ENCODE peak calls at places on chromosomes 3 and 15, in eight cellular contexts. B, J, W, F, U, Z, R and O are unnamed samples. For H3K9me3 and H3K36me3, the result is how much of the 10 kb centered on the place peaks cover.

GRCh38 chr3:115512565-115513410 is 110.5 kb upstream of the GAP43 start:
- DNase-seq in J (peak), Z (peak), R (no peak), U (no peak), W (no peak), B (no peak), F (no peak), O (peak)

GRCh38 chr15:96252148-96252547 is 78.4 kb upstream of the NR2F2 start:
- DNase-seq in W (no peak), R (no peak), B (peak), Z (no peak), J (no peak), U (no peak), F (no peak), O (no peak)

GRCh38 chr3:99430348-99431134 is 207.9 kb upstream of the COL8A1 start:
- DNase-seq in Z (no peak), U (no peak), F (no peak), B (no peak), J (no peak), R (no peak), W (no peak), O (peak)

GRCh38 chr3:28835751-28836150 is 445.1 kb upstream of the RBMS3 start:
- DNase-seq in J (peak), W (no peak), F (no peak), U (no peak), B (no peak), R (no peak), Z (no peak), O (peak)

GRCh38 chr3:17643691-17644090 is 98.7 kb downstream of the TBC1D5 start:
- DNase-seq in R (no peak), Z (no peak), W (no peak), B (no peak), F (no peak), U (no peak), J (no peak), O (peak)

GRCh38 chr15:77482570-77482969 is 61.9 kb downstream of the HMG20A start:
- DNase-seq in R (no peak), J (no peak), B (no peak), Z (no peak), U (no peak), F (no peak), W (no peak), O (peak)

GRCh38 chr3:103991461-103992115 is 1375.1 kb upstream of the ALCAM start:
- DNase-seq in Z (no peak), R (no peak), F (no peak), U (no peak), J (no peak), W (no peak), B (peak), O (peak)

GRCh38 chr3:13319821-13320220 is 100.3 kb downstream of the NUP210 start:
- DNase-seq in Z (no peak), R (no peak), F (no peak), B (no peak), U (no peak), J (no peak), W (no peak), O (no peak)

GRCh38 chr3:13598926-13599886 is 50.3 kb downstream of the FBLN2 start:
- DNase-seq in B (no peak), W (no peak), J (no peak), R (no peak), F (no peak), Z (no peak), U (peak), O (peak)

GRCh38 chr3:45143673-45144670 is 2.2 kb downstream of the CDCP1 start:
- DNase-seq in W (no peak), F (no peak), R (no peak), J (no peak), B (no peak), U (no peak), Z (no peak), O (no peak)

GRCh38 chr3:58063424-58063823 is 55.2 kb downstream of the FLNB start:
- DNase-seq in W (no peak), F (peak), J (no peak), U (peak), B (no peak), R (no peak), Z (no peak), O (peak)

GRCh38 chr3:58063022-58063421 is 54.8 kb downstream of the FLNB start:
- DNase-seq in U (no peak), W (no peak), Z (no peak), F (no peak), B (no peak), J (no peak), R (no peak), O (no peak)

GRCh38 chr3:58058654-58059263 is 50.5 kb downstream of the FLNB start:
- DNase-seq in W (no peak), B (no peak), R (no peak), Z (no peak), J (no peak), U (no peak), F (no peak), O (no peak)

GRCh38 chr3:58062469-58062868 is 54.2 kb downstream of the FLNB start:
- DNase-seq in J (no peak), F (no peak), W (no peak), B (no peak), U (no peak), R (no peak), Z (no peak), O (peak)

DNA sequence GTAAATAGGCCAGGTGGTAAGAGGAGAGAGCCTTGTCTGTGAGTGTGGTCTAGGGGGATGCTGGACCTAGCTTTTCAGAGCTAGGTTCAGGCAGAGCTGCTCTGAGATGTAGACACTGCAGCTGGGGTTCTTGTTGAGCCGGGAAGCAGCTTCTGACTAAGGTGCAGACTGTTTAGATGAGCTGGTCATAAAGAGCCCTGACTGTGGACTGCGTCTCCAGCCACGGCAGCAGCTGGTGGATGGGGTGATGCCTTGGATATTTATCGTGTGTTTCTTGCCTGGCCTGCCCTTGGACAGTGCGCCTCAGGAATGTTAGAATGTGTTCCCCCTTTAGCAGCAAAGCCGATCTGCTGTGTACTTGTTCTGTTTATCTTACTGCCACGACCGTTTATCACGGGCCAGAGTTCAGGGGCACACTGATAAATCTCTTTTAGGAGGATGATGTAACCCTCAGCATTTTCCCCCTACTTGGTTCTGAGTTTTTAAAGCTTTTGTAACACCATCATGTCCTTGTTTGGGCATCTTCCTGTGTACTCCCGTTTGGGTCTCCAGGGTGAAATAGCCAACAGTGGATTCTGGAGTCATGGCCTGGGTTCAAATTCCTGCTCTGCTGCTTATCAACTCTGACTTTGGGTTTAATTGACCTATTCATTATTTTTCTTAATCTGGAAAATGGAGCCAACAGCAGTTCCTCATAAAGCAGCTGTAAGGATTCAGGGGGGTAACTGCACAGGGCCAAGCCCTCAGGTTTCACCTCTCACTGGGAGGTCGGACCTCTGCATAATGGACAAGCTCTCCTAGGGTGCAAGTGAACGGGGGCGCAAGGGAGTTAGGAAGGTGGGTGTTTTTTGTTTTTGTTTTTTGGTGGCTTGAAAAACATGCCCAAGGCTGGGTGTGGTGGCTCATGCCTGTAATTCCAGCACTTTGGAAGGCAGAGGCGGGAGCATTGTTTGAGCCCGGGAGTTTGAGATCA is 51.4 kb downstream of the FLNB start:
- DNase-seq in Z (no peak), W (no peak), J (peak), B (no peak), U (peak), F (peak), R (no peak), O (peak)
- H3K4me3 ChIP-seq in Z (no peak), W (no peak), J (no peak), B (no peak), U (no peak), F (no peak), R (peak), O (peak)

GRCh38 chr3:21326704-21327103 is 424.3 kb downstream of the ZNF385D start:
- DNase-seq in B (no peak), J (no peak), U (no peak), W (no peak), Z (no peak), F (no peak), R (no peak), O (peak)
- H3K9me3 ChIP-seq in B (under half), J (under half), U (under half), W (under half), Z (under half), F (under half), R (under half), O (under half)

GRCh38 chr3:72999971-73000370 is 3.4 kb downstream of the PPP4R2 start:
- DNase-seq in Z (no peak), U (no peak), J (no peak), B (no peak), F (no peak), R (no peak), W (no peak), O (no peak)
- H3K36me3 ChIP-seq in Z (under half), U (under half), J (under half), B (under half), F (under half), R (under half), W (under half), O (under half)

GRCh38 chr15:74958320-74958907 is 1.8 kb upstream of the RPP25 start:
- DNase-seq in Z (no peak), J (peak), U (peak), F (peak), W (no peak), R (no peak), B (no peak), O (peak)

GRCh38 chr15:74960286-74960685 is 3.7 kb upstream of the RPP25 start:
- DNase-seq in F (no peak), J (no peak), Z (no peak), B (no peak), R (no peak), W (no peak), U (no peak), O (no peak)

GRCh38 chr15:74959643-74959939 is 3.0 kb upstream of the RPP25 start:
- DNase-seq in R (no peak), F (no peak), B (no peak), Z (no peak), J (no peak), U (no peak), W (no peak), O (no peak)

GRCh38 chr15:74957301-74958035 is 896 bp upstream of the RPP25 start:
- DNase-seq in U (peak), B (no peak), F (no peak), J (no peak), Z (no peak), W (no peak), R (no peak), O (no peak)

DNA sequence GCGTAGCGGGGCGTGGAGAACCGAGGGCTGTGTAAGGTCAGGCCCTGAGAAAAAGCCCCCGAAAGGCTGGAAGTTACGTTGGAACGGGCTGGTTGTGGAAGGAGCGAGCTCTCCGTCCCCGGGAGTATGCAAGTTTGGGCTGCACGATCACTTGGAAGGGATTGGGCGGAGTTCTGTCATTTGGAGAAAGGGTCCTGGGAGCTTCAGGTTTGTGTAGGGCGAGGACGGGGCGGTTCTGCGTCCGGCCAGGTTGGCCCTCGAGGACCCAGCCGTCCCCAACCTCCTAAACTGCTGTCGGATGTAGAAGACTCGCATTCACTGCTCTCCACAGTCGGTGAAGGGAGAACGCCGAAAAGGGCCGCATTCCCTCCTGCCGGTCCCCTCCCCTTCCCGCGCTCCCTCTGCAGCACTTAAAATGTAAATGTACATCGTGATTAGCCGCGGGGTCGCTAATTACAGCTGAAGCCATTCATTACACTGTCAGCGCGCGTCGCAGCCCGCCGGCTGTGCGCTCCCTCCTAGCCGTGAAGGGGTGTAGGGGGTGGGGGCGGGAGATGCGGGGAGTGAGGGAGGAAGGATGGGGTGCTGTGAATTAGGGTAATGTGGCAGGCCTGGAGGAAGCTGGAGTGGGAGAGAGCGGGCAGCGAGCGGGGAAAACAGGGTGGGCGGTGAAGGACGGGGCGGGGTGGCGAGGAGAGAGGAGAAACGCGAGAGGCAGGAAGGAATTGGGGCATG is 2.5 kb upstream of the RPP25 start:
- DNase-seq in F (no peak), B (no peak), Z (no peak), W (no peak), R (no peak), J (peak), U (no peak), O (no peak)
- H3K4me3 ChIP-seq in F (peak), B (no peak), Z (no peak), W (no peak), R (peak), J (peak), U (peak), O (peak)

GRCh38 chr3:134342269-134342668 is 32.0 kb downstream of the AMOTL2 start:
- DNase-seq in Z (no peak), R (no peak), F (no peak), B (no peak), J (no peak), U (no peak), W (no peak), O (no peak)
- H3K9me3 ChIP-seq in Z (under half), R (under half), F (under half), B (under half), J (under half), U (under half), W (under half), O (under half)

DNA sequence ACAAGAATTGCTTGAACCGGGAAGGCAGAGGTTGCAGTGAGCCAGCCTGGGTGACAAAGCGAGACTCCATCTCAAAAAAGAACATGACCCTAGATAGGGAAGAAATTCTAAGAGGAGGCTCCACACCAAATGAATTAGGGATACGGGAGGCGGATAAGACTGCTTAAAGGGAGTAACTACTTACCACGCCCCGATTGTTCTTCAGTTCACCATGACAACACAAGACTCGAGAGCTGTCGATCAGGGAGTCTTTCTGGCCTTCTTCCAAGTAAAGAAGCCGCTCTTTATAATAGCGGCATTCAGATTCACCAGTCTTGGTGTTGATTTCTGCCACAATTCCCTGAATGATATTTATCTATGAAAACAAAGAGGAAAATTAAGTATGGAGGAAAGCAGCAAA is 53.9 kb upstream of the TASOR start:
- DNase-seq in J (no peak), U (no peak), R (no peak), B (no peak), Z (no peak), F (no peak), W (no peak), O (no peak)
- H3K36me3 ChIP-seq in J (under half), U (under half), R (under half), B (under half), Z (under half), F (half or more), W (half or more), O (under half)

GRCh38 chr3:160450846-160451245 is 1.3 kb upstream of the TRIM59 start:
- DNase-seq in R (no peak), B (no peak), J (no peak), U (no peak), Z (no peak), W (no peak), F (no peak), O (peak)
- H3K4me3 ChIP-seq in R (no peak), B (no peak), J (no peak), U (no peak), Z (no peak), W (no peak), F (no peak), O (peak)